ENCODE peak calls at places on chromosomes 3 and 15, in four cellular contexts. P is lower lobe of right lung, W is coronary artery, B is neural crest cell. G is an unnamed sample.

GRCh38 chr3:128421439-128421836 is 45.3 kb downstream of the DNAJB8 start:
- DNase-seq in P (no peak), W (no peak), B (no peak), G (no peak)

GRCh38 chr3:162489853-162490252 is 993.2 kb downstream of the OTOL1 start:
- DNase-seq in P (no peak), W (no peak), B (no peak), G (no peak)

GRCh38 chr3:108293858-108294257 is 2.5 kb upstream of the HHLA2 start:
- DNase-seq in P (no peak), W (no peak), B (no peak), G (no peak)

GRCh38 chr3:133943639-133944131 is 48.0 kb upstream of the RAB6B start:
- DNase-seq in P (no peak), W (peak), B (no peak), G (no peak)

GRCh38 chr15:78988361-78988911 is 43.6 kb upstream of the CTSH start:
- DNase-seq in P (peak), W (peak), B (no peak), G (peak)

GRCh38 chr3:134020135-134020680 is 9.5 kb downstream of the SLCO2A1 start:
- DNase-seq in P (no peak), W (no peak), B (no peak), G (peak)

GRCh38 chr15:39585394-39585841 is 4.5 kb downstream of the THBS1 start:
- DNase-seq in P (no peak), W (no peak), B (no peak), G (no peak)

GRCh38 chr3:126921425-126921824 is 61.5 kb upstream of the PLXNA1 start:
- DNase-seq in P (no peak), W (no peak), B (no peak), G (no peak)

GRCh38 chr15:74134387-74135027 is 4.1 kb downstream of the ISLR2 start:
- DNase-seq in P (no peak), W (no peak), B (peak), G (no peak)

GRCh38 chr3:13046569-13047279 is 26.5 kb downstream of the IQSEC1 start:
- DNase-seq in P (peak), W (no peak), B (no peak), G (no peak)

GRCh38 chr15:89496155-89497098 is at the start of gene RHCG:
- DNase-seq in P (no peak), W (peak), B (peak), G (no peak)

GRCh38 chr3:28634019-28634418 is 285.4 kb upstream of the AZI2 start:
- DNase-seq in P (no peak), W (no peak), B (no peak), G (no peak)

GRCh38 chr3:85081191-85081895 is 122.6 kb downstream of the CADM2 start:
- DNase-seq in P (no peak), W (no peak), B (no peak), G (no peak)

GRCh38 chr3:99637381-99638111 is 848 bp upstream of the COL8A1 start:
- DNase-seq in P (no peak), W (peak), B (peak), G (no peak)

GRCh38 chr3:53996153-53996861 is 104.6 kb upstream of the SELENOK start:
- DNase-seq in P (no peak), W (no peak), B (no peak), G (no peak)

GRCh38 chr3:86738684-86739083 is 252.3 kb downstream of the VGLL3 start:
- DNase-seq in P (no peak), W (no peak), B (no peak), G (no peak)

GRCh38 chr3:109926376-109926775 is 589.0 kb upstream of the DPPA4 start:
- DNase-seq in P (no peak), W (no peak), B (no peak), G (no peak)

GRCh38 chr3:77652624-77653023 is 612.7 kb downstream of the ROBO2 start:
- DNase-seq in P (no peak), W (no peak), B (no peak), G (no peak)

GRCh38 chr3:56870436-56870835 is 68.7 kb upstream of the ARHGEF3 start:
- DNase-seq in P (no peak), W (no peak), B (no peak), G (no peak)

GRCh38 chr3:19734453-19734852 is 199.6 kb downstream of the EFHB start:
- DNase-seq in P (no peak), W (no peak), B (no peak), G (no peak)

GRCh38 chr3:127200086-127200691 is 7.3 kb downstream of the PRR23E start:
- DNase-seq in P (no peak), W (peak), B (no peak), G (peak)

DNA sequence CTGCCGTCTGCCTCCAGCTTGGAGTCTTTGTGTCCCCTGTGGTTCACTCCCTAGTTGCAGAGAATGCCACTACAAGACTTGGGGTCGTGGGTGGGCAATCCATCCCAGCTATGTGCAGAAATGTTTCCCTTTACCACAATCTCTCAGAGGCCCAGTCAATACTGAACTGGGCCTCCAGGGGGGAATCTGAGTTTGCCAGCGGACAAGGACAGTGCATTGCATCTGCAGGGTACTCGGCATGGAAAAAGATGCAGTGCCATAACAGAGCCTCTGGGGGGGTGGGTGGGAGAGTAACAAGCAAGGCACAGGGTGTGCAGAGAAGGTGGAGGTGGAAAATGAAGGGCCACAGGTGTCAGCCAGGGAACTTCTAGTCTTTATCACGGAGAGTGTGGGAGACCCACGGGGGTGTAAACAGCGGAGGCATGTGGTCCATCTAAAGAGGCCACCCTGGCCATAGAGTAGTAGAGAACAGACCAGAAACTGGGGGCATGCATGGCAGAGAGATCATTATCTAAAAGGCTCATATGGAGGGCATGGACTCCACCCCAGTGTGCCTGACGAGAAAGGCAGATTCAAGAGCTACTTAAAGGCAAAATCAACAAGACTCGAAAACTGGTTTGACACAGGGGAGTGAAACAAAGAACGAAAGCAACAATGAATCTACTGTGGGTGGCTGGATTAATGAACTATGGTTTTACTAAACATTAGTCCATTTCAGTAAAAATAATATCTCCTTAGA is 182.4 kb downstream of the ANXA2 start:
- DNase-seq in P (no peak), W (no peak), B (no peak), G (no peak)
- TF ChIP-seq CTCF in P (no peak), W (no peak), B (no peak), G (no peak)

GRCh38 chr3:24493951-24494615 is 567 bp downstream of the THRB start:
- DNase-seq in P (peak), W (peak), B (peak), G (peak)

GRCh38 chr3:24492971-24493551 is 1.6 kb downstream of the THRB start:
- DNase-seq in P (no peak), W (no peak), B (no peak), G (no peak)

GRCh38 chr3:24495334-24495994 is 814 bp upstream of the THRB start:
- DNase-seq in P (peak), W (peak), B (peak), G (no peak)

GRCh38 chr3:24496529-24497482 is 2.2 kb upstream of the THRB start:
- DNase-seq in P (peak), W (peak), B (peak), G (no peak)

GRCh38 chr3:24494616-24495333 is at the start of gene THRB:
- DNase-seq in P (peak), W (peak), B (peak), G (peak)
- TF ChIP-seq CTCF in P (peak), W (no peak), B (peak), G (peak)

GRCh38 chr3:184240384-184241140 is 8.2 kb downstream of the ALG3 start:
- DNase-seq in P (peak), W (no peak), B (no peak), G (no peak)
- TF ChIP-seq CTCF in P (no peak), W (no peak), B (no peak), G (peak)

GRCh38 chr15:41495736-41496599 is 2.3 kb downstream of the ITPKA start:
- DNase-seq in P (no peak), W (no peak), B (peak), G (no peak)

GRCh38 chr15:41493205-41493901 is at the start of gene ITPKA:
- DNase-seq in P (peak), W (no peak), B (peak), G (no peak)

GRCh38 chr15:41494190-41494921 is 682 bp downstream of the ITPKA start:
- DNase-seq in P (peak), W (no peak), B (peak), G (no peak)

GRCh38 chr15:41493902-41494189 is 172 bp downstream of the ITPKA start:
- DNase-seq in P (no peak), W (no peak), B (no peak), G (no peak)

GRCh38 chr15:41494922-41495735 is 1.5 kb downstream of the ITPKA start:
- DNase-seq in P (peak), W (no peak), B (peak), G (no peak)
- TF ChIP-seq CTCF in P (no peak), W (no peak), B (peak), G (no peak)